ENCODE peak calls at places on chromosome 14, in four cellular contexts. A, H, J and N are unnamed samples.

GRCh38 chr14:93719234-93719633 is 69.1 kb downstream of the PRIMA1 start:
- DNase-seq in H (no peak), A (no peak), J (no peak), N (no peak)

GRCh38 chr14:54942913-54943312 is 40.3 kb upstream of the GCH1 start:
- DNase-seq in J (no peak), H (no peak), A (no peak), N (no peak)

GRCh38 chr14:37406095-37406494 is 189.0 kb downstream of the FOXA1 start:
- DNase-seq in A (no peak), H (no peak), J (no peak), N (no peak)

GRCh38 chr14:37985826-37986470 is 221.8 kb upstream of the SSTR1 start:
- DNase-seq in H (peak; percentile 74), J (peak; percentile 35), A (peak; percentile 63), N (peak; percentile 46)

GRCh38 chr14:74863274-74863673 is 12.7 kb downstream of the PROX2 start:
- DNase-seq in H (no peak), J (no peak), A (no peak), N (no peak)

GRCh38 chr14:76958975-76959710 is 69.4 kb downstream of the IRF2BPL start:
- DNase-seq in H (peak; percentile 49), A (no peak), J (no peak), N (no peak)

GRCh38 chr14:66038214-66038977 is 447.8 kb upstream of the CCDC196 start:
- DNase-seq in J (no peak), H (no peak), A (peak; percentile 94), N (no peak)

GRCh38 chr14:89616425-89617141 is 199.6 kb upstream of the FOXN3 start:
- DNase-seq in J (no peak), H (peak; percentile 46), A (peak; percentile 64), N (no peak)

GRCh38 chr14:72739446-72740405 is 154.2 kb downstream of the DPF3 start:
- DNase-seq in J (no peak), A (no peak), H (no peak), N (no peak)

GRCh38 chr14:26128931-26129674 is 468.7 kb downstream of the NOVA1 start:
- DNase-seq in H (no peak), A (peak; percentile 53), J (no peak), N (no peak)

GRCh38 chr14:55383541-55384140 is 28.0 kb downstream of the ATG14 start:
- DNase-seq in A (peak; percentile 19), H (no peak), J (no peak), N (peak; percentile 5)

GRCh38 chr14:76870146-76870545 is 43.9 kb downstream of the LRRC74A start:
- DNase-seq in J (no peak), A (no peak), H (no peak), N (no peak)

GRCh38 chr14:59698793-59699192 is 122.2 kb upstream of the CCDC175 start:
- DNase-seq in A (peak; percentile 67), H (peak; percentile 42), J (no peak), N (no peak)

GRCh38 chr14:105314287-105315185 is at the start of gene PACS2:
- DNase-seq in H (peak; percentile 83), J (peak; percentile 76), A (peak; percentile 91), N (peak; percentile 76)

GRCh38 chr14:71418591-71419245 is 511.5 kb downstream of the PCNX1 start:
- DNase-seq in A (no peak), H (no peak), J (no peak), N (no peak)

GRCh38 chr14:100692859-100693558 is 33.7 kb upstream of the DLK1 start:
- DNase-seq in A (peak; percentile 69), J (no peak), H (peak; percentile 82), N (no peak)

GRCh38 chr14:69880051-69880487 is 853 bp downstream of the SMOC1 start:
- DNase-seq in J (peak; percentile 28), H (peak; percentile 33), A (no peak), N (peak; percentile 26)

GRCh38 chr14:105891631-105892452 is 365.5 kb downstream of the TMEM121 start:
- DNase-seq in H (no peak), J (no peak), A (no peak), N (no peak)

GRCh38 chr14:76152333-76152681 is 585 bp downstream of the GPATCH2L start:
- DNase-seq in H (peak; percentile 73), A (peak; percentile 91), J (peak; percentile 33), N (peak; percentile 50)

GRCh38 chr14:67999693-68000384 is 180.3 kb downstream of the RAD51B start:
- DNase-seq in J (no peak), A (peak; percentile 77), H (peak; percentile 84), N (no peak)

GRCh38 chr14:30621354-30621953 is 665 bp upstream of the SCFD1 start:
- DNase-seq in J (peak; percentile 18), A (peak; percentile 33), H (no peak), N (peak; percentile 12)

GRCh38 chr14:105333613-105334364 is 19.2 kb downstream of the PACS2 start:
- DNase-seq in J (no peak), A (no peak), H (no peak), N (no peak)

GRCh38 chr14:104898195-104898558 is 26.5 kb upstream of the PLD4 start:
- DNase-seq in H (no peak), J (peak; percentile 9), A (no peak), N (no peak)

GRCh38 chr14:51520087-51520486 is 131.6 kb upstream of the FRMD6 start:
- DNase-seq in J (no peak), H (no peak), A (no peak), N (no peak)

GRCh38 chr14:89190779-89191513 is 226.1 kb downstream of the FOXN3 start:
- DNase-seq in A (no peak), J (no peak), H (no peak), N (no peak)

GRCh38 chr14:63308723-63309317 is 9.9 kb downstream of the GPHB5 start:
- DNase-seq in H (peak; percentile 28), J (no peak), A (peak; percentile 28), N (no peak)

DNA sequence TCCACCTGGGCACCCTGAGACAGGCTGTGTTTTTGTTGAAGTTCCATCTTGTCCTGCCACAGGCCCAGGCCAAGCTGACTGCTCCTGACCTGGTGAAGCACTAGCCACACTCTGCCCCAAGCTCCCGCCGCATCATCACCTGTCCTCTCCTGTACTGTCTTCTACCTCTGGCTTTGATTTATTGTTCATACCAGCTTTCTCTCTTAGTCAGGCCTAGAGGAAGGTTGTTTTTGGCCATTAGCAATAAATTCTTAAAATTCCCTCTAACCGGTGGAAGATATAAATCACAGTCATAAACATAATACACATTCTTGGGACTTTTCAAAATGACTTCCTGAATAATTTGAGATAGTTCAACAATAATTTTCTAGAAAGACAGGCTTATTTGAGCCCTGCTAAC is 169.4 kb downstream of the DAD1 start:
- DNase-seq in A (no peak), H (no peak), J (no peak), N (no peak)
- TF ChIP-seq CTCF in A (no peak), H (no peak), J (no peak), N (no peak)

GRCh38 chr14:20306079-20306423 is 300 bp upstream of the TTC5 start:
- DNase-seq in H (no peak), J (no peak), A (no peak), N (no peak)
- TF ChIP-seq CTCF in H (no peak), J (no peak), A (no peak), N (no peak)

GRCh38 chr14:73775339-73776193 is 61.4 kb upstream of the PNMA1 start:
- DNase-seq in H (no peak), J (no peak), A (no peak), N (no peak)

GRCh38 chr14:73774244-73774575 is 60.0 kb upstream of the PNMA1 start:
- DNase-seq in J (no peak), A (no peak), H (no peak), N (no peak)

GRCh38 chr14:73777420-73777819 is 63.2 kb upstream of the PNMA1 start:
- DNase-seq in H (no peak), J (no peak), A (no peak), N (peak; percentile 80)

GRCh38 chr14:73774671-73775070 is 60.5 kb upstream of the PNMA1 start:
- DNase-seq in A (no peak), H (no peak), J (no peak), N (no peak)

GRCh38 chr14:73776194-73776537 is 62.0 kb upstream of the PNMA1 start:
- DNase-seq in H (no peak), A (no peak), J (no peak), N (no peak)
- TF ChIP-seq CTCF in H (no peak), A (no peak), J (no peak), N (no peak)

DNA sequence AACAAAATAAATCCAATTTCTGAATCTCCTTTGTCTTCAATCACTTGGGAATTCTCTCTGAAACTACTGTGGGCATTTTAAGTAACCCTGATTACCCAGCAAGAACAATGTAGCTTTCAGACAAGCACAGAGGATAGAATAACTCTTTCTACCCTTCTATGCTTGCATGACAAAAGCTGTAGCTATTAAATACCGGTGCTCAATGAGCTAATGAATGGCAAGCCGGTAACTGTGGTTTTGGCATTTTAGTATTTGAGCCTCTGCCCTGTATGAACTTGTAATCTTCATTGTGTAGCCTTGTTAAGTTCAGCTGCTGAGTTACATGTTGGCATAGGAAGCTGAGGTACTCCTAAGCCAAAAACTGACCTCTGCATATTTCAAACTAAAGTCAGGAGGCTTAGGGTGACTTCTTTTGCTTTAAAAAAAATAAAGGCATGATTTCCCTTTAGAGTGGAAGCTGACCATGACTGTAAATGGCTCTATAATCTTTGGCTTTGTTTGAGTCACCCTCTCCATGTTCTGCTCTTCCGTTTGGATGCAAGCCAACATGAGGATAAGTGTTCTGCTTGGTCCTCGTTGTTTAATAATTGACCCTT is 171.0 kb upstream of the HIF1A start:
- DNase-seq in A (peak; percentile 87), H (peak; percentile 60), J (no peak), N (peak; percentile 80)
- TF ChIP-seq CTCF in A (no peak), H (no peak), J (no peak), N (no peak)

DNA sequence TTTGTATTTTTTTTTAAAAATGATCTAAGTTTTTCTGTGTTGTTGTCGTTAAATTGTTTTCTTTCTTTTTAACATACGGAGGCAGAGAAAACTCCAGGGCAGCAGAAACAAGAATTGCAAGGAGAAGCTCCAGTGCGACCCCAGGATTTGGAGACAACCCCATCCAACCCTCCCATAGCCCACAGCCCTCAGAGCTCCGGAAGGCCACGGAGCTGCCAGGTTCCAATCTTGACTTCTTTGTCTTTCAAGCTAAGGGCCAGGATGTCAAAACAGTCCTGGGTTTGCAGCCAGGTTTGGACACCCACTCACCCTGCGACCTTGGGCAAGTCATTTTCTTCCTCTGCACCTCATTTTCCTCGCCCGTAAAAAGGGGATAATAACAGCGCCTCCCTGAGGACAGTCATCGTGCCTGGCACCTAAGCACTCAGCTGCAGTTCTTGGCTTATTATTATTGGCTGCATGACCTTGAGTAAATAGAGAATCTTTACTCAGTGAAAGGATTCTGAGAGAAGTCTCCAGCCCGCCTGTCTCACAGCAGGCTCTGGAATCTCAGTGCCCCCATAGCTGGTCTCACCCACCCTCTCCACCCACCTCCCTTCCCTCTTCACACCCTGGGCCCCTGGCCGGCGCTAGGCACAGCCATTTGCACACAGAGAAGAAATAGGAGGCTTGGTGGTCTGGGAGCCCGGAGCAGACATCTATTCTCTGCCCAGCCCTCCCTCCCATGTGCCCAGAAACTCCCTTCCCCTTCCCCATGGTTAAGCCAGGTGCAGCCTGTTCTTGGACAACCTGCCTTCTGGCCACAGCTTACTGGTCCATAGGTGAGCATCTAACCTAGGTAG is 79.4 kb upstream of the BCL11B start:
- DNase-seq in J (no peak), H (no peak), A (no peak), N (no peak)
- TF ChIP-seq CTCF in J (no peak), H (no peak), A (no peak), N (no peak)

GRCh38 chr14:102580552-102581110 is 11.8 kb upstream of the RCOR1 start:
- DNase-seq in H (no peak), J (no peak), A (no peak), N (no peak)
- TF ChIP-seq CTCF in H (no peak), J (no peak), A (no peak), N (no peak)